ENCODE peak calls at places on chromosomes 11 and 22, in five cellular contexts. One of them, this sample, is unnamed.

GRCh38 chr11:2522636-2523255 is 77.9 kb downstream of the KCNQ1 start:
- DNase-seq in heart left ventricle: peak; percentile 5
- DNase-seq in cardiac muscle cell: no peak
- DNase-seq in HCEC 1CT: no peak
- DNase-seq in posterior cingulate gyrus: peak; percentile 57
- DNase-seq in this sample: no peak

GRCh38 chr11:111846640-111847039 is 24.7 kb downstream of the ALG9 start:
- DNase-seq in heart left ventricle: no peak
- DNase-seq in cardiac muscle cell: peak; percentile 75
- DNase-seq in HCEC 1CT: peak; percentile 49
- DNase-seq in posterior cingulate gyrus: no peak
- DNase-seq in this sample: peak; percentile 82

GRCh38 chr22:50673231-50674126 is 856 bp downstream of the SHANK3 start:
- DNase-seq in heart left ventricle: no peak
- DNase-seq in cardiac muscle cell: no peak
- DNase-seq in HCEC 1CT: no peak
- DNase-seq in posterior cingulate gyrus: peak; percentile 92
- DNase-seq in this sample: no peak

GRCh38 chr11:45803981-45804805 is 756 bp upstream of the SLC35C1 start:
- DNase-seq in heart left ventricle: peak; percentile 86
- DNase-seq in cardiac muscle cell: peak; percentile 70
- DNase-seq in HCEC 1CT: peak; percentile 53
- DNase-seq in posterior cingulate gyrus: peak; percentile 92
- DNase-seq in this sample: peak; percentile 24

GRCh38 chr11:123431619-123432018 is 1.6 kb downstream of the GRAMD1B start:
- DNase-seq in heart left ventricle: no peak
- DNase-seq in cardiac muscle cell: no peak
- DNase-seq in HCEC 1CT: no peak
- DNase-seq in posterior cingulate gyrus: no peak
- DNase-seq in this sample: no peak

GRCh38 chr11:69080361-69080973 is 31.7 kb downstream of the TPCN2 start:
- DNase-seq in heart left ventricle: no peak
- DNase-seq in cardiac muscle cell: peak; percentile 16
- DNase-seq in HCEC 1CT: peak; percentile 23
- DNase-seq in posterior cingulate gyrus: no peak
- DNase-seq in this sample: peak; percentile 26

GRCh38 chr22:37639771-37640590 is 512 bp downstream of the SH3BP1 start:
- DNase-seq in heart left ventricle: no peak
- DNase-seq in cardiac muscle cell: no peak
- DNase-seq in HCEC 1CT: no peak
- DNase-seq in posterior cingulate gyrus: no peak
- DNase-seq in this sample: no peak

GRCh38 chr22:27278986-27279385 is 522.6 kb downstream of the MN1 start:
- DNase-seq in heart left ventricle: no peak
- DNase-seq in cardiac muscle cell: no peak
- DNase-seq in HCEC 1CT: no peak
- DNase-seq in posterior cingulate gyrus: no peak
- DNase-seq in this sample: no peak

GRCh38 chr11:36619502-36619901 is 21.5 kb upstream of the RAG2 start:
- DNase-seq in heart left ventricle: no peak
- DNase-seq in cardiac muscle cell: peak; percentile 27
- DNase-seq in HCEC 1CT: no peak
- DNase-seq in posterior cingulate gyrus: no peak
- DNase-seq in this sample: no peak